ENCODE peak calls at places on chromosomes 13 and 19, in eight cellular contexts. One of them, this sample, is unnamed.

GRCh38 chr19:39497850-39498261 is 891 bp upstream of the DLL3 start:
- DNase-seq in heart right ventricle: no peak
- DNase-seq in AG09309: no peak
- DNase-seq in fibroblast of lung: peak; percentile 24
- DNase-seq in IMR-90: peak; percentile 19
- DNase-seq in fibroblast of the aortic adventitia: peak; percentile 20
- DNase-seq in H9: peak; percentile 95
- DNase-seq in transverse colon: peak; percentile 49
- DNase-seq in this sample: no peak

GRCh38 chr13:113093580-113094409 is 11.8 kb upstream of the F7 start:
- DNase-seq in fibroblast of lung: no peak
- DNase-seq in heart right ventricle: no peak
- DNase-seq in IMR-90: no peak
- DNase-seq in transverse colon: no peak
- DNase-seq in fibroblast of the aortic adventitia: no peak
- DNase-seq in AG09309: no peak
- DNase-seq in H9: no peak
- DNase-seq in this sample: no peak

GRCh38 chr19:52660981-52661380 is 22.8 kb upstream of the ZNF83 start:
- DNase-seq in AG09309: no peak
- DNase-seq in transverse colon: no peak
- DNase-seq in fibroblast of lung: peak; percentile 66
- DNase-seq in heart right ventricle: no peak
- DNase-seq in H9: no peak
- DNase-seq in fibroblast of the aortic adventitia: no peak
- DNase-seq in IMR-90: peak; percentile 47
- DNase-seq in this sample: no peak

GRCh38 chr19:19662344-19662743 is 1.1 kb downstream of the ATP13A1 start:
- DNase-seq in fibroblast of lung: no peak
- DNase-seq in heart right ventricle: no peak
- DNase-seq in fibroblast of the aortic adventitia: no peak
- DNase-seq in AG09309: no peak
- DNase-seq in transverse colon: no peak
- DNase-seq in IMR-90: no peak
- DNase-seq in H9: no peak
- DNase-seq in this sample: no peak

GRCh38 chr13:111042661-111043226 is 72.4 kb upstream of the ARHGEF7 start:
- DNase-seq in fibroblast of lung: no peak
- DNase-seq in fibroblast of the aortic adventitia: no peak
- DNase-seq in heart right ventricle: no peak
- DNase-seq in H9: no peak
- DNase-seq in transverse colon: no peak
- DNase-seq in AG09309: no peak
- DNase-seq in IMR-90: no peak
- DNase-seq in this sample: no peak

GRCh38 chr19:23410155-23410554 is 14.9 kb upstream of the ZNF91 start:
- DNase-seq in H9: no peak
- DNase-seq in fibroblast of lung: no peak
- DNase-seq in transverse colon: peak; percentile 22
- DNase-seq in heart right ventricle: no peak
- DNase-seq in IMR-90: no peak
- DNase-seq in fibroblast of the aortic adventitia: no peak
- DNase-seq in AG09309: no peak
- DNase-seq in this sample: no peak

GRCh38 chr19:35846038-35846668 is 6.2 kb downstream of the NPHS1 start:
- DNase-seq in fibroblast of lung: no peak
- DNase-seq in AG09309: no peak
- DNase-seq in IMR-90: no peak
- DNase-seq in transverse colon: no peak
- DNase-seq in fibroblast of the aortic adventitia: no peak
- DNase-seq in heart right ventricle: no peak
- DNase-seq in H9: peak; percentile 71
- DNase-seq in this sample: no peak

GRCh38 chr13:83884141-83884540 is 1.9 kb upstream of the SLITRK1 start:
- DNase-seq in fibroblast of lung: no peak
- DNase-seq in AG09309: no peak
- DNase-seq in IMR-90: no peak
- DNase-seq in transverse colon: no peak
- DNase-seq in H9: no peak
- DNase-seq in fibroblast of the aortic adventitia: no peak
- DNase-seq in heart right ventricle: no peak
- DNase-seq in this sample: no peak

GRCh38 chr13:45607931-45608330 is 7.6 kb downstream of the ERICH6B start:
- DNase-seq in IMR-90: no peak
- DNase-seq in AG09309: no peak
- DNase-seq in fibroblast of the aortic adventitia: peak; percentile 10
- DNase-seq in H9: no peak
- DNase-seq in heart right ventricle: no peak
- DNase-seq in transverse colon: no peak
- DNase-seq in fibroblast of lung: no peak
- DNase-seq in this sample: no peak

GRCh38 chr19:58182577-58182988 is 278 bp upstream of the ZNF274 start:
- DNase-seq in IMR-90: no peak
- DNase-seq in H9: no peak
- DNase-seq in fibroblast of the aortic adventitia: no peak
- DNase-seq in fibroblast of lung: no peak
- DNase-seq in AG09309: peak; percentile 59
- DNase-seq in transverse colon: no peak
- DNase-seq in heart right ventricle: no peak
- DNase-seq in this sample: no peak

GRCh38 chr19:18386543-18387251 is 739 bp downstream of the GDF15 start:
- DNase-seq in fibroblast of the aortic adventitia: peak; percentile 93
- DNase-seq in IMR-90: peak; percentile 46
- DNase-seq in AG09309: peak; percentile 74
- DNase-seq in H9: no peak
- DNase-seq in transverse colon: peak; percentile 57
- DNase-seq in fibroblast of lung: no peak
- DNase-seq in heart right ventricle: no peak
- DNase-seq in this sample: no peak

GRCh38 chr19:6047256-6047655 is 63.0 kb downstream of the RFX2 start:
- DNase-seq in IMR-90: no peak
- DNase-seq in fibroblast of lung: no peak
- DNase-seq in AG09309: no peak
- DNase-seq in heart right ventricle: no peak
- DNase-seq in transverse colon: no peak
- DNase-seq in H9: no peak
- DNase-seq in fibroblast of the aortic adventitia: no peak
- DNase-seq in this sample: peak; percentile 82

GRCh38 chr19:892243-892996 is 567 bp downstream of the MED16 start:
- DNase-seq in transverse colon: peak; percentile 44
- DNase-seq in H9: no peak
- DNase-seq in AG09309: no peak
- DNase-seq in heart right ventricle: no peak
- DNase-seq in fibroblast of lung: no peak
- DNase-seq in IMR-90: no peak
- DNase-seq in fibroblast of the aortic adventitia: no peak
- DNase-seq in this sample: no peak

GRCh38 chr19:343941-344624 is 513 bp downstream of the MIER2 start:
- DNase-seq in heart right ventricle: no peak
- DNase-seq in fibroblast of lung: peak; percentile 14
- DNase-seq in AG09309: no peak
- DNase-seq in fibroblast of the aortic adventitia: peak; percentile 44
- DNase-seq in H9: no peak
- DNase-seq in IMR-90: no peak
- DNase-seq in transverse colon: no peak
- DNase-seq in this sample: no peak

GRCh38 chr13:99450416-99450815 is 50.9 kb upstream of the TM9SF2 start:
- DNase-seq in transverse colon: no peak
- DNase-seq in fibroblast of lung: no peak
- DNase-seq in IMR-90: no peak
- DNase-seq in heart right ventricle: no peak
- DNase-seq in AG09309: no peak
- DNase-seq in fibroblast of the aortic adventitia: no peak
- DNase-seq in H9: no peak
- DNase-seq in this sample: no peak

GRCh38 chr13:99446242-99446641 is 55.0 kb upstream of the TM9SF2 start:
- DNase-seq in IMR-90: no peak
- DNase-seq in H9: peak; percentile 61
- DNase-seq in fibroblast of the aortic adventitia: no peak
- DNase-seq in transverse colon: no peak
- DNase-seq in fibroblast of lung: no peak
- DNase-seq in AG09309: no peak
- DNase-seq in heart right ventricle: no peak
- DNase-seq in this sample: no peak

DNA sequence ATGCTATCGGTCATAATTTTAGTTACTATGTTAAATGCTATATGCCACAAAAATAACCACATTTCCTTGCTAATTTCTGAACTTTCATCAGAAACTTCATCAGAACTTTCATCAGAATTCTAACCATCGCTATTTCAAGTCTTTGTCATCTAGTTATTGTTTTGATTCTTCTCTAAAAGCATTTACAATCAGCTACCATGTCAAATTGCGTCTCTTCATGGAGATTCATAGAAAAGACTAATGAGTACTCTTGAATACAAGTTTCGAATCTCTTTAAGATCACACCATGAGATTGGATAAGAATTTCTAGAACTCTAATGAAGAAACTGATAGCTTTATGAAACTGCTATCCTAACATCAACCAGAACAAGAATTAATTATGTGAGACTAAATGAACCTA is 52.7 kb upstream of the TM9SF2 start:
- DNase-seq in AG09309: no peak
- DNase-seq in fibroblast of lung: no peak
- DNase-seq in heart right ventricle: no peak
- DNase-seq in H9: no peak
- DNase-seq in transverse colon: no peak
- DNase-seq in fibroblast of the aortic adventitia: no peak
- DNase-seq in IMR-90: no peak
- DNase-seq in this sample: no peak
- TF ChIP-seq CTCF in AG09309: no peak
- TF ChIP-seq CTCF in fibroblast of lung: no peak
- TF ChIP-seq CTCF in heart right ventricle: no peak
- TF ChIP-seq CTCF in H9: no peak
- TF ChIP-seq CTCF in transverse colon: no peak
- TF ChIP-seq CTCF in fibroblast of the aortic adventitia: no peak
- TF ChIP-seq CTCF in IMR-90: no peak
- TF ChIP-seq CTCF in this sample: no peak

GRCh38 chr19:15436826-15437110 is 13.0 kb downstream of the WIZ start:
- DNase-seq in fibroblast of the aortic adventitia: no peak
- DNase-seq in H9: no peak
- DNase-seq in heart right ventricle: no peak
- DNase-seq in AG09309: no peak
- DNase-seq in transverse colon: no peak
- DNase-seq in IMR-90: no peak
- DNase-seq in fibroblast of lung: no peak
- DNase-seq in this sample: no peak

GRCh38 chr19:15436012-15436825 is 13.5 kb downstream of the WIZ start:
- DNase-seq in AG09309: no peak
- DNase-seq in transverse colon: no peak
- DNase-seq in IMR-90: no peak
- DNase-seq in fibroblast of lung: peak; percentile 48
- DNase-seq in fibroblast of the aortic adventitia: peak; percentile 71
- DNase-seq in heart right ventricle: no peak
- DNase-seq in H9: peak; percentile 46
- DNase-seq in this sample: no peak

GRCh38 chr19:15438124-15438496 is 11.6 kb downstream of the WIZ start:
- DNase-seq in H9: no peak
- DNase-seq in AG09309: no peak
- DNase-seq in heart right ventricle: no peak
- DNase-seq in transverse colon: no peak
- DNase-seq in fibroblast of lung: no peak
- DNase-seq in IMR-90: no peak
- DNase-seq in fibroblast of the aortic adventitia: no peak
- DNase-seq in this sample: no peak

GRCh38 chr19:15438577-15438976 is 11.2 kb downstream of the WIZ start:
- DNase-seq in IMR-90: no peak
- DNase-seq in heart right ventricle: no peak
- DNase-seq in transverse colon: no peak
- DNase-seq in AG09309: no peak
- DNase-seq in fibroblast of the aortic adventitia: no peak
- DNase-seq in H9: no peak
- DNase-seq in fibroblast of lung: no peak
- DNase-seq in this sample: no peak

GRCh38 chr19:15437355-15438123 is 12.2 kb downstream of the WIZ start:
- DNase-seq in transverse colon: no peak
- DNase-seq in heart right ventricle: no peak
- DNase-seq in AG09309: peak; percentile 41
- DNase-seq in fibroblast of lung: peak; percentile 37
- DNase-seq in H9: no peak
- DNase-seq in IMR-90: peak; percentile 74
- DNase-seq in fibroblast of the aortic adventitia: peak; percentile 88
- DNase-seq in this sample: no peak
- TF ChIP-seq CTCF in transverse colon: no peak
- TF ChIP-seq CTCF in heart right ventricle: no peak
- TF ChIP-seq CTCF in AG09309: peak; percentile 48
- TF ChIP-seq CTCF in fibroblast of lung: peak; percentile 43
- TF ChIP-seq CTCF in H9: no peak
- TF ChIP-seq CTCF in IMR-90: peak; percentile 51
- TF ChIP-seq CTCF in fibroblast of the aortic adventitia: peak; percentile 64
- TF ChIP-seq CTCF in this sample: no peak

GRCh38 chr13:32745509-32745908 is 159.3 kb downstream of the PDS5B start:
- DNase-seq in H9: no peak
- DNase-seq in heart right ventricle: no peak
- DNase-seq in AG09309: no peak
- DNase-seq in fibroblast of lung: no peak
- DNase-seq in IMR-90: no peak
- DNase-seq in fibroblast of the aortic adventitia: no peak
- DNase-seq in transverse colon: no peak
- DNase-seq in this sample: no peak

GRCh38 chr13:32748305-32748704 is 162.1 kb downstream of the PDS5B start:
- DNase-seq in fibroblast of lung: no peak
- DNase-seq in heart right ventricle: no peak
- DNase-seq in transverse colon: no peak
- DNase-seq in AG09309: no peak
- DNase-seq in fibroblast of the aortic adventitia: no peak
- DNase-seq in H9: no peak
- DNase-seq in IMR-90: no peak
- DNase-seq in this sample: no peak

GRCh38 chr13:32751340-32751739 is 165.1 kb downstream of the PDS5B start:
- DNase-seq in fibroblast of the aortic adventitia: no peak
- DNase-seq in heart right ventricle: no peak
- DNase-seq in fibroblast of lung: no peak
- DNase-seq in H9: no peak
- DNase-seq in transverse colon: no peak
- DNase-seq in IMR-90: no peak
- DNase-seq in AG09309: no peak
- DNase-seq in this sample: no peak

DNA sequence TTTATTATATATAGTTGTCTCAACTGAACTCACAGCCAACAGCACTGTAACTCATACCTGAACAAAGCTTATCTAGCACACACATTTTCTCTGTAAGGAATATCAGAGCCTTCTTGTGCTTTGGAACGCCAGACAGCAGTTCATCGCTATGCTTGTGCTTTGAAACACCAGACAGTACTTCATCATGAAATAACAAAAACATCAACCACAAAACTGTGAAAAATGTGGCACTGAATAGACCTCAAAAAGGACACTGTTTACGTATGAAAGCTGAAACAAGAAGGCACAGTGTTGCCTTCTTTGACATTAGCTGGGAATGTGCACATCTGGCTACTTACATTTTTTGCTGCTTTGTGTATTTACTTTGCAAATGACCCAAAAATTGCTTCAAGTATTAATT is 160.2 kb downstream of the PDS5B start:
- DNase-seq in H9: no peak
- DNase-seq in AG09309: no peak
- DNase-seq in heart right ventricle: no peak
- DNase-seq in fibroblast of lung: peak; percentile 83
- DNase-seq in transverse colon: no peak
- DNase-seq in IMR-90: no peak
- DNase-seq in fibroblast of the aortic adventitia: no peak
- DNase-seq in this sample: no peak
- TF ChIP-seq CTCF in H9: no peak
- TF ChIP-seq CTCF in AG09309: no peak
- TF ChIP-seq CTCF in heart right ventricle: no peak
- TF ChIP-seq CTCF in fibroblast of lung: no peak
- TF ChIP-seq CTCF in transverse colon: no peak
- TF ChIP-seq CTCF in IMR-90: no peak
- TF ChIP-seq CTCF in fibroblast of the aortic adventitia: no peak
- TF ChIP-seq CTCF in this sample: no peak

GRCh38 chr19:16628183-16628983 is at the start of gene MED26:
- DNase-seq in fibroblast of the aortic adventitia: peak; percentile 89
- DNase-seq in transverse colon: peak; percentile 97
- DNase-seq in IMR-90: peak; percentile 90
- DNase-seq in fibroblast of lung: peak; percentile 85
- DNase-seq in AG09309: peak; percentile 70
- DNase-seq in heart right ventricle: peak; percentile 95
- DNase-seq in H9: peak; percentile 94
- DNase-seq in this sample: peak; percentile 99
- TF ChIP-seq CTCF in fibroblast of the aortic adventitia: no peak
- TF ChIP-seq CTCF in transverse colon: no peak
- TF ChIP-seq CTCF in IMR-90: no peak
- TF ChIP-seq CTCF in fibroblast of lung: no peak
- TF ChIP-seq CTCF in AG09309: no peak
- TF ChIP-seq CTCF in heart right ventricle: no peak
- TF ChIP-seq CTCF in H9: no peak
- TF ChIP-seq CTCF in this sample: no peak

This sample was measured in osteocyte.